ENCODE peak calls at places on chromosomes 7 and 10, in eight cellular contexts. M is OCI-LY7, N is hepatocyte, K is GM23248, G is GM23338, B is MM.1S, H is HCT116, A is PC-3. L is an unnamed sample. For H3K9me2, the result is how much of the 10 kb centered on the place peaks cover.

GRCh38 chr10:86512137-86512536 is 9.5 kb downstream of the WAPL start:
- DNase-seq in M (no peak), N (no peak), K (no peak), G (no peak), B (no peak), H (no peak), A (no peak), L (no peak)

GRCh38 chr7:15628876-15629275 is 57.6 kb downstream of the MEOX2 start:
- DNase-seq in M (no peak), N (no peak), K (peak), G (no peak), B (no peak), H (no peak), A (peak), L (no peak)

GRCh38 chr10:79376078-79376628 is 28.9 kb downstream of the PPIF start:
- DNase-seq in M (no peak), N (no peak), K (no peak), G (no peak), B (no peak), H (no peak), A (no peak), L (no peak)

GRCh38 chr10:132514841-132515521 is 22.6 kb upstream of the INPP5A start:
- DNase-seq in M (no peak), N (no peak), K (no peak), G (peak), B (no peak), H (no peak), A (no peak), L (peak)

GRCh38 chr7:97013025-97013424 is 7.7 kb downstream of the DLX6 start:
- DNase-seq in M (no peak), N (no peak), K (no peak), G (peak), B (no peak), H (no peak), A (no peak), L (no peak)

GRCh38 chr7:98354511-98355249 is 46.2 kb downstream of the BAIAP2L1 start:
- DNase-seq in M (no peak), N (peak), K (peak), G (no peak), B (no peak), H (peak), A (peak), L (no peak)

GRCh38 chr10:71984126-71984797 is 20.1 kb downstream of the CHST3 start:
- DNase-seq in M (no peak), N (no peak), K (no peak), G (no peak), B (no peak), H (no peak), A (no peak), L (no peak)

GRCh38 chr7:106283831-106284515 is 810 bp downstream of the NAMPT start:
- DNase-seq in M (peak), N (peak), K (peak), G (peak), B (peak), H (no peak), A (peak), L (peak)

GRCh38 chr7:122675011-122675410 is 23.9 kb downstream of the RNF133 start:
- DNase-seq in M (no peak), N (no peak), K (peak), G (no peak), B (no peak), H (no peak), A (peak), L (no peak)

GRCh38 chr10:49618861-49619260 is 5.0 kb downstream of the CHAT start:
- DNase-seq in M (no peak), N (no peak), K (peak), G (no peak), B (no peak), H (no peak), A (no peak), L (no peak)

GRCh38 chr10:35493196-35494118 is 111.7 kb upstream of the GJD4 start:
- DNase-seq in M (peak), N (no peak), K (no peak), G (no peak), B (no peak), H (no peak), A (peak), L (no peak)

GRCh38 chr7:480531-481218 is 39.0 kb downstream of the PDGFA start:
- DNase-seq in M (no peak), N (no peak), K (no peak), G (no peak), B (no peak), H (no peak), A (no peak), L (no peak)

GRCh38 chr7:91285966-91286365 is 21.7 kb downstream of the FZD1 start:
- DNase-seq in M (no peak), N (no peak), K (peak), G (no peak), B (no peak), H (no peak), A (no peak), L (no peak)

GRCh38 chr7:114703677-114704076 is 218.2 kb upstream of the MDFIC start:
- DNase-seq in M (no peak), N (no peak), K (peak), G (no peak), B (no peak), H (no peak), A (peak), L (no peak)

GRCh38 chr10:74206727-74207126 is 55.7 kb downstream of the ADK start:
- DNase-seq in M (no peak), N (no peak), K (no peak), G (no peak), B (no peak), H (no peak), A (peak), L (no peak)

GRCh38 chr7:46175221-46175620 is 254.1 kb upstream of the IGFBP3 start:
- DNase-seq in M (no peak), N (no peak), K (no peak), G (no peak), B (no peak), H (no peak), A (no peak), L (no peak)

GRCh38 chr10:59273453-59273852 is 88.9 kb downstream of the FAM13C start:
- DNase-seq in M (no peak), N (no peak), K (no peak), G (no peak), B (no peak), H (no peak), A (no peak), L (no peak)

GRCh38 chr7:84144480-84144879 is 50.1 kb downstream of the SEMA3A start:
- DNase-seq in M (no peak), N (no peak), K (peak), G (peak), B (no peak), H (no peak), A (no peak), L (no peak)

GRCh38 chr10:115082521-115082920 is 10.6 kb upstream of the ATRNL1 start:
- DNase-seq in M (no peak), N (no peak), K (peak), G (no peak), B (no peak), H (no peak), A (no peak), L (no peak)

GRCh38 chr10:32308027-32308603 is 38.8 kb downstream of the EPC1 start:
- DNase-seq in M (no peak), N (no peak), K (no peak), G (no peak), B (no peak), H (no peak), A (no peak), L (no peak)

GRCh38 chr10:123882681-123883445 is 8.7 kb downstream of the CPXM2 start:
- DNase-seq in M (no peak), N (no peak), K (no peak), G (no peak), B (no peak), H (no peak), A (no peak), L (no peak)

GRCh38 chr10:86642021-86642420 is 12.3 kb upstream of the OPN4 start:
- DNase-seq in M (no peak), N (no peak), K (no peak), G (no peak), B (no peak), H (no peak), A (no peak), L (no peak)

GRCh38 chr7:12386237-12386839 is 17.3 kb downstream of the VWDE start:
- DNase-seq in M (no peak), N (no peak), K (no peak), G (no peak), B (no peak), H (no peak), A (no peak), L (no peak)

GRCh38 chr7:98862716-98863420 is 6.9 kb downstream of the TMEM130 start:
- DNase-seq in M (no peak), N (no peak), K (no peak), G (no peak), B (no peak), H (no peak), A (no peak), L (no peak)

GRCh38 chr10:8511026-8511425 is 456.5 kb downstream of the GATA3 start:
- DNase-seq in M (no peak), N (no peak), K (no peak), G (peak), B (no peak), H (no peak), A (no peak), L (no peak)

GRCh38 chr10:71255817-71256660 is 43.7 kb downstream of the UNC5B start:
- DNase-seq in M (no peak), N (peak), K (peak), G (no peak), B (no peak), H (peak), A (peak), L (no peak)

GRCh38 chr7:111394891-111395290 is 167.4 kb downstream of the IMMP2L start:
- DNase-seq in M (no peak), N (no peak), K (no peak), G (no peak), B (no peak), H (no peak), A (no peak), L (no peak)

GRCh38 chr10:58952747-58953466 is 223.5 kb upstream of the PHYHIPL start:
- DNase-seq in M (peak), N (peak), K (peak), G (peak), B (peak), H (peak), A (peak), L (peak)

GRCh38 chr10:75650648-75651047 is 219.2 kb downstream of the LRMDA start:
- DNase-seq in M (no peak), N (no peak), K (no peak), G (peak), B (no peak), H (no peak), A (no peak), L (no peak)

GRCh38 chr7:738723-739454 is 11.8 kb upstream of the PRKAR1B start:
- DNase-seq in M (no peak), N (no peak), K (no peak), G (no peak), B (no peak), H (no peak), A (no peak), L (no peak)

GRCh38 chr7:1247527-1248041 is 14.9 kb downstream of the UNCX start:
- DNase-seq in M (no peak), N (no peak), K (peak), G (no peak), B (no peak), H (no peak), A (no peak), L (no peak)

GRCh38 chr7:114086906-114087651 is 168.3 kb upstream of the PPP1R3A start:
- DNase-seq in M (no peak), N (peak), K (peak), G (peak), B (peak), H (no peak), A (no peak), L (no peak)

GRCh38 chr7:30562498-30562897 is 32.2 kb upstream of the GARS1 start:
- DNase-seq in M (no peak), N (peak), K (no peak), G (no peak), B (no peak), H (no peak), A (peak), L (no peak)

GRCh38 chr10:59864141-59864962 is 42.0 kb downstream of the CCDC6 start:
- DNase-seq in M (no peak), N (no peak), K (no peak), G (no peak), B (no peak), H (no peak), A (no peak), L (no peak)

GRCh38 chr10:91745086-91745831 is 53.0 kb upstream of the TNKS2 start:
- DNase-seq in M (no peak), N (peak), K (peak), G (peak), B (peak), H (peak), A (peak), L (no peak)

GRCh38 chr7:50728184-50728583 is 54.5 kb downstream of the GRB10 start:
- DNase-seq in M (no peak), N (no peak), K (peak), G (no peak), B (no peak), H (no peak), A (no peak), L (no peak)

DNA sequence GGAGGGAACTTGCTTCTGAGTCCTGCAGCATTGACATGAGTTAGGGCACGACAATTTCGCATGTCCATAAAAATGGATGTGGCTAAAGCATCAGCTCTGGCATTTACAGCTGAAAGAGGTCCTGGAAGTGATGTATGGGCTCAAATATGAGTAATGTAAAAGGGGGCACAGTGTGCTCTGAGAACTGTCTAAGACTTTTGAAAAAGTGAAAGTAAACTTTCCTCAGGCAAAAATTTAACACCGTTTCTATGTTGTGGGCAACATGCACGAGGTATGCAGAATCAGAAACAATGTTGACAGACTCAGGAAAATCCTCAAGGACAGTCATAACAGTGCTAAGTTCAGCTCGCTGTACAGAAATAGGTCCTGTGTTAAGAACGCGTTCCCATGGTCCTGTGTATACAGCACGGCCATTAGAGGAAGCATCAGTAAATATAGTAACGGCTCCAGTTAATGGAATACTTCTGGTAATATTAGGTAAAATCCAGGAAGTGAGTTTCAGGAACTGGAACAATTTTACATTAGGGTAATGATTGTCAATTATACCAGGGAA is 37.9 kb upstream of the AKR1C2 start:
- DNase-seq in M (no peak), N (no peak), K (no peak), G (no peak), B (no peak), H (no peak), A (no peak), L (no peak)
- H3K27ac ChIP-seq in M (no peak), N (no peak), K (no peak), G (no peak), B (no peak), H (no peak), A (no peak), L (no peak)

GRCh38 chr7:22702516-22702915 is 24.5 kb upstream of the IL6 start:
- DNase-seq in M (no peak), N (no peak), K (peak), G (no peak), B (no peak), H (no peak), A (no peak), L (peak)
- H3K9me2 ChIP-seq in M (under half), N (under half), K (under half), G (under half), B (under half), H (under half), A (under half), L (under half)

DNA sequence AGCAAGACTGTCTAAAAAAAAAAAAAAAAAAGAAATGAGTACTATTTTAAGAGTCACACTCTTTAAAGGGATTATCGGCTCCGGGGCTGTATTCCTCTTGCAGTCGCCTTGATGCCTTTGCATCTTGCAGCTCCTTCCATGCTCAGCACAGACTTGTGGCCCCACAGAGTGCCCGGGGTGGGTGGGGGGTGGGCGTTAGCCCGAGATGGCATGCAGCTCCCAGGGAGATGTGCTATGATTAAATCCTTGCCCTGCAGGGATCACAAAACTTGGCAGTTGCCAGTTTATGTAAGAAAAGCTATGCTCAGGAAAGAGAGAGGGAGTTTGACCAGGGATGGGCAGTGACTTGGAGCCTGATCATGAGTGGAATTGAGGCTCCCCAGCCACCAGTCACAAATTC is 81.9 kb downstream of the CCDC3 start:
- DNase-seq in M (no peak), N (no peak), K (no peak), G (no peak), B (no peak), H (no peak), A (no peak), L (no peak)
- H2AFZ ChIP-seq in M (no peak), N (no peak), K (no peak), G (no peak), B (no peak), H (no peak), A (no peak), L (no peak)

GRCh38 chr10:1009071-1009494 is 16.6 kb downstream of the IDI2 start:
- DNase-seq in M (no peak), N (no peak), K (no peak), G (no peak), B (no peak), H (no peak), A (no peak), L (no peak)

GRCh38 chr10:1007583-1007982 is 18.1 kb downstream of the IDI2 start:
- DNase-seq in M (no peak), N (no peak), K (no peak), G (no peak), B (no peak), H (no peak), A (no peak), L (no peak)

GRCh38 chr10:1002425-1003006 is 14.3 kb downstream of the GTPBP4 start:
- DNase-seq in M (no peak), N (no peak), K (no peak), G (no peak), B (no peak), H (no peak), A (no peak), L (no peak)

GRCh38 chr10:1006573-1006972 is 18.3 kb downstream of the GTPBP4 start:
- DNase-seq in M (no peak), N (no peak), K (no peak), G (no peak), B (no peak), H (no peak), A (no peak), L (no peak)

DNA sequence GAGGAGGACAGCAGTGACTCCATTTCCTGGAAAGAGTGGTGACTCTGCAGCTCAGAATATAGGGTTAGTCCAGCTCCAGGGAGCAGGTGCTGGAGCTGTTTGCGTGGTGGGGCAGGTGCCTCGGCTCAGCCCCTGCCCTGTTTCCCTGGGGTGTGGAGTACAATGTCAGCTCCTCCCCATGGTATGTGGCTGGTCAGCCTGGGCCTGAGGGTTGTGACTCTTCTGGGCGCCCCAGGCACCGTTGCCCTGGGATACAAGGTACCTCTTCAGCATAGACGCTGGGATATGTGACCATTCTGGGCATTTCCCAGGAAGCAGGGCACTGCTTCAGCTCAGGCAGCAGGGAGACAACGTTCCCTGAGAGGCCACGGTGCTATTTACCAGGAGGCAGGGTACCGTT is 16.1 kb downstream of the GTPBP4 start:
- DNase-seq in M (no peak), N (no peak), K (no peak), G (no peak), B (no peak), H (no peak), A (no peak), L (no peak)
- H3K27ac ChIP-seq in M (no peak), N (no peak), K (no peak), G (no peak), B (no peak), H (no peak), A (no peak), L (no peak)

DNA sequence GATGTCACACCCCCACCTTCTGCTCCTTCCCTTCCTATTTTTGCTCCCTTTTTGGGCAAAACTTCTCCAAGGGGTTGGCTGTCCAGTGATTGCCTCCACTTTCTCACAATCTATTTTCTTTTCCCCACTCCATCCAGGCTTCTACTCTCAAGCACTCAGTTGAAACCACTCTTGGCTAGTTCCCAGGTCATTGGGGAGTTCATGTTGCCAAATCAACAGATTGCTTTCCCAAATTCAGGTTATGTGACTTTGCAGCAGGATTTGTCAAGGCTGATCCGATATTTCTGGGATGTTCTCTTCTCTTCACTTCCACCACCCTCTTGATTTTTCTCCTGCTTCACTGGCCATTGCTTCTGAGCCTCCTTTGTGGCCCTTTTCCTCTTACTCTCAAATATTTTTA is 258.7 kb upstream of the SLC26A5 start:
- DNase-seq in M (no peak), N (no peak), K (no peak), G (no peak), B (no peak), H (no peak), A (no peak), L (no peak)
- H3K9me2 ChIP-seq in M (under half), N (under half), K (under half), G (under half), B (under half), H (under half), A (under half), L (under half)